ENCODE peak calls at places on chromosomes 3 and 15, in eight cellular contexts. One of them, this sample, is unnamed.

GRCh38 chr3:66712210-66712609 is 211.4 kb upstream of the LRIG1 start:
- DNase-seq in cardiac muscle cell: no peak
- DNase-seq in esophagus squamous epithelium: no peak
- DNase-seq in hepatocyte: no peak
- DNase-seq in lower lobe of right lung: no peak
- DNase-seq in brain microvascular endothelial cell: no peak
- DNase-seq in Peyer's patch: no peak
- DNase-seq in tibial nerve: no peak
- DNase-seq in this sample: no peak

GRCh38 chr3:37862712-37863551 is 1.3 kb downstream of the CTDSPL start:
- DNase-seq in cardiac muscle cell: peak; percentile 19
- DNase-seq in esophagus squamous epithelium: no peak
- DNase-seq in hepatocyte: peak; percentile 28
- DNase-seq in lower lobe of right lung: no peak
- DNase-seq in brain microvascular endothelial cell: peak; percentile 49
- DNase-seq in Peyer's patch: no peak
- DNase-seq in tibial nerve: peak; percentile 55
- DNase-seq in this sample: peak; percentile 45

GRCh38 chr15:99114511-99115299 is 9.8 kb downstream of the SYNM start:
- DNase-seq in cardiac muscle cell: no peak
- DNase-seq in esophagus squamous epithelium: no peak
- DNase-seq in hepatocyte: no peak
- DNase-seq in lower lobe of right lung: peak; percentile 32
- DNase-seq in brain microvascular endothelial cell: no peak
- DNase-seq in Peyer's patch: no peak
- DNase-seq in tibial nerve: no peak
- DNase-seq in this sample: no peak

GRCh38 chr3:153903430-153903829 is 217.8 kb upstream of the ARHGEF26 start:
- DNase-seq in cardiac muscle cell: no peak
- DNase-seq in esophagus squamous epithelium: no peak
- DNase-seq in hepatocyte: no peak
- DNase-seq in lower lobe of right lung: no peak
- DNase-seq in brain microvascular endothelial cell: no peak
- DNase-seq in Peyer's patch: no peak
- DNase-seq in tibial nerve: no peak
- DNase-seq in this sample: no peak

GRCh38 chr3:149472393-149472792 is 2.1 kb upstream of the TM4SF4 start:
- DNase-seq in cardiac muscle cell: peak; percentile 36
- DNase-seq in esophagus squamous epithelium: no peak
- DNase-seq in hepatocyte: no peak
- DNase-seq in lower lobe of right lung: no peak
- DNase-seq in brain microvascular endothelial cell: no peak
- DNase-seq in Peyer's patch: no peak
- DNase-seq in tibial nerve: no peak
- DNase-seq in this sample: no peak

GRCh38 chr3:174287601-174288180 is 571.4 kb upstream of the NAALADL2 start:
- DNase-seq in cardiac muscle cell: no peak
- DNase-seq in esophagus squamous epithelium: no peak
- DNase-seq in hepatocyte: no peak
- DNase-seq in lower lobe of right lung: no peak
- DNase-seq in brain microvascular endothelial cell: no peak
- DNase-seq in Peyer's patch: no peak
- DNase-seq in tibial nerve: no peak
- DNase-seq in this sample: no peak

GRCh38 chr3:46489875-46490274 is 7.9 kb upstream of the RTP3 start:
- DNase-seq in cardiac muscle cell: no peak
- DNase-seq in esophagus squamous epithelium: no peak
- DNase-seq in hepatocyte: no peak
- DNase-seq in lower lobe of right lung: no peak
- DNase-seq in brain microvascular endothelial cell: peak; percentile 51
- DNase-seq in Peyer's patch: no peak
- DNase-seq in tibial nerve: no peak
- DNase-seq in this sample: peak; percentile 82

GRCh38 chr3:115040673-115041286 is 106.3 kb downstream of the ZBTB20 start:
- DNase-seq in cardiac muscle cell: peak; percentile 36
- DNase-seq in esophagus squamous epithelium: no peak
- DNase-seq in hepatocyte: peak; percentile 48
- DNase-seq in lower lobe of right lung: no peak
- DNase-seq in brain microvascular endothelial cell: peak; percentile 68
- DNase-seq in Peyer's patch: peak; percentile 32
- DNase-seq in tibial nerve: peak; percentile 66
- DNase-seq in this sample: peak; percentile 43

GRCh38 chr3:195893916-195894315 is 14.4 kb downstream of the TNK2 start:
- DNase-seq in cardiac muscle cell: no peak
- DNase-seq in esophagus squamous epithelium: no peak
- DNase-seq in hepatocyte: no peak
- DNase-seq in lower lobe of right lung: no peak
- DNase-seq in brain microvascular endothelial cell: no peak
- DNase-seq in Peyer's patch: no peak
- DNase-seq in tibial nerve: no peak
- DNase-seq in this sample: no peak

GRCh38 chr3:173825731-173826130 is 428.2 kb downstream of the NLGN1 start:
- DNase-seq in cardiac muscle cell: no peak
- DNase-seq in esophagus squamous epithelium: no peak
- DNase-seq in hepatocyte: no peak
- DNase-seq in lower lobe of right lung: no peak
- DNase-seq in brain microvascular endothelial cell: no peak
- DNase-seq in Peyer's patch: no peak
- DNase-seq in tibial nerve: no peak
- DNase-seq in this sample: peak; percentile 15

GRCh38 chr15:79433610-79434009 is 1.5 kb downstream of the MINAR1 start:
- DNase-seq in cardiac muscle cell: no peak
- DNase-seq in esophagus squamous epithelium: no peak
- DNase-seq in hepatocyte: no peak
- DNase-seq in lower lobe of right lung: no peak
- DNase-seq in brain microvascular endothelial cell: no peak
- DNase-seq in Peyer's patch: no peak
- DNase-seq in tibial nerve: no peak
- DNase-seq in this sample: no peak

GRCh38 chr3:28916713-28917499 is 364.0 kb upstream of the RBMS3 start:
- DNase-seq in cardiac muscle cell: peak; percentile 62
- DNase-seq in esophagus squamous epithelium: no peak
- DNase-seq in hepatocyte: peak; percentile 62
- DNase-seq in lower lobe of right lung: peak; percentile 42
- DNase-seq in brain microvascular endothelial cell: peak; percentile 80
- DNase-seq in Peyer's patch: no peak
- DNase-seq in tibial nerve: peak; percentile 63
- DNase-seq in this sample: peak; percentile 25

GRCh38 chr3:50303038-50303815 is at the start of gene HYAL1:
- DNase-seq in cardiac muscle cell: peak; percentile 60
- DNase-seq in esophagus squamous epithelium: no peak
- DNase-seq in hepatocyte: peak; percentile 66
- DNase-seq in lower lobe of right lung: peak; percentile 89
- DNase-seq in brain microvascular endothelial cell: no peak
- DNase-seq in Peyer's patch: no peak
- DNase-seq in tibial nerve: no peak
- DNase-seq in this sample: no peak

GRCh38 chr15:97972366-97972765 is 11.9 kb downstream of the ARRDC4 start:
- DNase-seq in cardiac muscle cell: no peak
- DNase-seq in esophagus squamous epithelium: no peak
- DNase-seq in hepatocyte: no peak
- DNase-seq in lower lobe of right lung: no peak
- DNase-seq in brain microvascular endothelial cell: no peak
- DNase-seq in Peyer's patch: no peak
- DNase-seq in tibial nerve: no peak
- DNase-seq in this sample: no peak

GRCh38 chr3:172181936-172182708 is 142.7 kb downstream of the FNDC3B start:
- DNase-seq in cardiac muscle cell: peak; percentile 17
- DNase-seq in esophagus squamous epithelium: no peak
- DNase-seq in hepatocyte: no peak
- DNase-seq in lower lobe of right lung: no peak
- DNase-seq in brain microvascular endothelial cell: peak; percentile 79
- DNase-seq in Peyer's patch: no peak
- DNase-seq in tibial nerve: no peak
- DNase-seq in this sample: peak; percentile 38

GRCh38 chr3:105518806-105519418 is 152.2 kb downstream of the ALCAM start:
- DNase-seq in cardiac muscle cell: peak; percentile 72
- DNase-seq in esophagus squamous epithelium: no peak
- DNase-seq in hepatocyte: peak; percentile 70
- DNase-seq in lower lobe of right lung: no peak
- DNase-seq in brain microvascular endothelial cell: peak; percentile 39
- DNase-seq in Peyer's patch: no peak
- DNase-seq in tibial nerve: peak; percentile 21
- DNase-seq in this sample: peak; percentile 64
- TF ChIP-seq CTCF in cardiac muscle cell: peak; percentile 52
- TF ChIP-seq CTCF in esophagus squamous epithelium: peak; percentile 70
- TF ChIP-seq CTCF in hepatocyte: peak; percentile 70
- TF ChIP-seq CTCF in lower lobe of right lung: peak; percentile 58
- TF ChIP-seq CTCF in brain microvascular endothelial cell: peak; percentile 58
- TF ChIP-seq CTCF in Peyer's patch: peak; percentile 78
- TF ChIP-seq CTCF in tibial nerve: peak; percentile 55
- TF ChIP-seq CTCF in this sample: peak; percentile 92

GRCh38 chr15:77982127-77982490 is 95.4 kb downstream of the TBC1D2B start:
- DNase-seq in cardiac muscle cell: no peak
- DNase-seq in esophagus squamous epithelium: no peak
- DNase-seq in hepatocyte: no peak
- DNase-seq in lower lobe of right lung: no peak
- DNase-seq in brain microvascular endothelial cell: no peak
- DNase-seq in Peyer's patch: no peak
- DNase-seq in tibial nerve: no peak
- DNase-seq in this sample: no peak

GRCh38 chr15:77983091-77983707 is 94.3 kb downstream of the TBC1D2B start:
- DNase-seq in cardiac muscle cell: no peak
- DNase-seq in esophagus squamous epithelium: no peak
- DNase-seq in hepatocyte: no peak
- DNase-seq in lower lobe of right lung: no peak
- DNase-seq in brain microvascular endothelial cell: no peak
- DNase-seq in Peyer's patch: no peak
- DNase-seq in tibial nerve: no peak
- DNase-seq in this sample: no peak

GRCh38 chr15:77984446-77984861 is 93.1 kb downstream of the TBC1D2B start:
- DNase-seq in cardiac muscle cell: no peak
- DNase-seq in esophagus squamous epithelium: no peak
- DNase-seq in hepatocyte: no peak
- DNase-seq in lower lobe of right lung: no peak
- DNase-seq in brain microvascular endothelial cell: no peak
- DNase-seq in Peyer's patch: no peak
- DNase-seq in tibial nerve: no peak
- DNase-seq in this sample: no peak

GRCh38 chr15:77985031-77985930 is 92.2 kb downstream of the TBC1D2B start:
- DNase-seq in cardiac muscle cell: no peak
- DNase-seq in esophagus squamous epithelium: no peak
- DNase-seq in hepatocyte: no peak
- DNase-seq in lower lobe of right lung: peak; percentile 24
- DNase-seq in brain microvascular endothelial cell: no peak
- DNase-seq in Peyer's patch: no peak
- DNase-seq in tibial nerve: no peak
- DNase-seq in this sample: no peak

DNA sequence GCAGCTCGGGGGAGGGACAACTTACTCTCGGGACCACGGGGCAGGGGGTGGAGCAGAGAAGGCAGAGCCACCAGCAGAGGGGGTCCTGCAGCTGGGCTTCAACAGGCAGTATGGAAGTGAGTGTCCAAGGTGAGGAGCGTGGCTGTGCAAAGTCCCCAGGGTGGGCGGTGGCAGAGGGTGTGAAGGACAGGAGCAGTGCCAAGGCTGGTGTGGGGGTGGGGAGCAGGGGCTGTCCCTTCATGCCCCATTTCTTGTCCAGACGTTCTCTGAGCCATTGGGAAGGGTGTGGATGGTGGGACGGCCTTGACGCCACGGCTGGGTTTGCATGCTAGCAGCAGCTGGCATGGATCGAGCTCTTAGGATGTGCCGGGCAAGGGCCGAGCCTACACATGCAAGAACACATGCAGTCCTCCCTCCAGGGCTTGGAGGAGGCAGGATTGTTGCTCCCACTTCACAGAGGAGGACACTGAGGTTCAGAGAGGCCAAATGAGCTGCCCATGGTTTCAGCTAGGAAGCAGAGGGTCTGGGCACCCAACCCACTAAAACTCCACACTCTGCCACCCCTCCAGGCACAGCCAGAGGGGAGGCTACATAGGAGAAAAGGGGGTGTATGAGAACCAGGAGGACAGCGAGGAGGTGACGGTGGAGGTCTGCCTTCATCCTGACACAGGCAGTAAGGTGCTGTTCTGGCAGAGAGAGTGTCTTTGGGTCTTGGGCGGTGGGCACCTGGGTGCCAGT is 93.6 kb downstream of the TBC1D2B start:
- DNase-seq in cardiac muscle cell: no peak
- DNase-seq in esophagus squamous epithelium: no peak
- DNase-seq in hepatocyte: no peak
- DNase-seq in lower lobe of right lung: no peak
- DNase-seq in brain microvascular endothelial cell: no peak
- DNase-seq in Peyer's patch: no peak
- DNase-seq in tibial nerve: no peak
- DNase-seq in this sample: no peak
- TF ChIP-seq CTCF in cardiac muscle cell: peak; percentile 23
- TF ChIP-seq CTCF in esophagus squamous epithelium: no peak
- TF ChIP-seq CTCF in hepatocyte: peak; percentile 5
- TF ChIP-seq CTCF in lower lobe of right lung: no peak
- TF ChIP-seq CTCF in brain microvascular endothelial cell: peak; percentile 45
- TF ChIP-seq CTCF in Peyer's patch: no peak
- TF ChIP-seq CTCF in tibial nerve: no peak
- TF ChIP-seq CTCF in this sample: peak; percentile 34

GRCh38 chr15:61155741-61156700 is 73.1 kb downstream of the RORA start:
- DNase-seq in cardiac muscle cell: no peak
- DNase-seq in esophagus squamous epithelium: no peak
- DNase-seq in hepatocyte: peak; percentile 27
- DNase-seq in lower lobe of right lung: no peak
- DNase-seq in brain microvascular endothelial cell: peak; percentile 57
- DNase-seq in Peyer's patch: no peak
- DNase-seq in tibial nerve: peak; percentile 26
- DNase-seq in this sample: no peak
- TF ChIP-seq CTCF in cardiac muscle cell: no peak
- TF ChIP-seq CTCF in esophagus squamous epithelium: no peak
- TF ChIP-seq CTCF in hepatocyte: no peak
- TF ChIP-seq CTCF in lower lobe of right lung: no peak
- TF ChIP-seq CTCF in brain microvascular endothelial cell: peak; percentile 24
- TF ChIP-seq CTCF in Peyer's patch: no peak
- TF ChIP-seq CTCF in tibial nerve: no peak
- TF ChIP-seq CTCF in this sample: no peak

GRCh38 chr3:156816794-156817741 is 9.1 kb upstream of the LEKR1 start:
- DNase-seq in cardiac muscle cell: peak; percentile 91
- DNase-seq in esophagus squamous epithelium: peak; percentile 37
- DNase-seq in hepatocyte: peak; percentile 97
- DNase-seq in lower lobe of right lung: peak; percentile 94
- DNase-seq in brain microvascular endothelial cell: peak; percentile 91
- DNase-seq in Peyer's patch: peak; percentile 87
- DNase-seq in tibial nerve: peak; percentile 69
- DNase-seq in this sample: peak; percentile 84

GRCh38 chr3:156814295-156814694 is 11.9 kb upstream of the LEKR1 start:
- DNase-seq in cardiac muscle cell: no peak
- DNase-seq in esophagus squamous epithelium: no peak
- DNase-seq in hepatocyte: no peak
- DNase-seq in lower lobe of right lung: no peak
- DNase-seq in brain microvascular endothelial cell: no peak
- DNase-seq in Peyer's patch: no peak
- DNase-seq in tibial nerve: no peak
- DNase-seq in this sample: no peak

GRCh38 chr3:156818890-156819289 is 7.3 kb upstream of the LEKR1 start:
- DNase-seq in cardiac muscle cell: no peak
- DNase-seq in esophagus squamous epithelium: no peak
- DNase-seq in hepatocyte: peak; percentile 34
- DNase-seq in lower lobe of right lung: no peak
- DNase-seq in brain microvascular endothelial cell: peak; percentile 84
- DNase-seq in Peyer's patch: no peak
- DNase-seq in tibial nerve: no peak
- DNase-seq in this sample: peak; percentile 66

GRCh38 chr3:156817931-156818765 is 8.0 kb upstream of the LEKR1 start:
- DNase-seq in cardiac muscle cell: no peak
- DNase-seq in esophagus squamous epithelium: no peak
- DNase-seq in hepatocyte: no peak
- DNase-seq in lower lobe of right lung: no peak
- DNase-seq in brain microvascular endothelial cell: no peak
- DNase-seq in Peyer's patch: no peak
- DNase-seq in tibial nerve: no peak
- DNase-seq in this sample: no peak

GRCh38 chr3:156816091-156816793 is 9.9 kb upstream of the LEKR1 start:
- DNase-seq in cardiac muscle cell: peak; percentile 34
- DNase-seq in esophagus squamous epithelium: no peak
- DNase-seq in hepatocyte: peak; percentile 83
- DNase-seq in lower lobe of right lung: peak; percentile 52
- DNase-seq in brain microvascular endothelial cell: peak; percentile 66
- DNase-seq in Peyer's patch: peak; percentile 30
- DNase-seq in tibial nerve: no peak
- DNase-seq in this sample: peak; percentile 58
- TF ChIP-seq CTCF in cardiac muscle cell: no peak
- TF ChIP-seq CTCF in esophagus squamous epithelium: no peak
- TF ChIP-seq CTCF in hepatocyte: no peak
- TF ChIP-seq CTCF in lower lobe of right lung: no peak
- TF ChIP-seq CTCF in brain microvascular endothelial cell: no peak
- TF ChIP-seq CTCF in Peyer's patch: no peak
- TF ChIP-seq CTCF in tibial nerve: peak; percentile 13
- TF ChIP-seq CTCF in this sample: peak; percentile 26